ENCODE peak calls at places on chromosomes 6 and 20, in nine cellular contexts. U is upper lobe of left lung, J is A549, Z is endothelial cell of umbilical vein, H is uterus, I is adrenal gland, C is stomach, E is esophagus squamous epithelium, T is ovary. B is an unnamed sample.
A peak's percentile ranks its signal among the peaks of the same experiment; 100 is the strongest.

GRCh38 chr6:141033101-141033500 is 1099.6 kb upstream of the GJE1 start:
- DNase-seq in T (no peak), I (no peak), Z (no peak), U (no peak), J (no peak), C (no peak), E (no peak), H (no peak), B (no peak)

GRCh38 chr6:157996918-157997702 is 15.4 kb downstream of the SYNJ2 start:
- DNase-seq in E (no peak), J (no peak), U (no peak), Z (no peak), H (no peak), C (no peak), I (no peak), T (no peak), B (no peak)

GRCh38 chr6:127475135-127475822 is 16.1 kb upstream of the KIAA0408 start:
- DNase-seq in I (no peak), Z (no peak), H (no peak), E (no peak), C (no peak), U (peak; percentile 83), J (no peak), T (no peak), B (no peak)

GRCh38 chr20:16191496-16191895 is 381.8 kb downstream of the KIF16B start:
- DNase-seq in Z (no peak), H (no peak), E (no peak), J (no peak), I (no peak), U (no peak), T (no peak), C (no peak), B (no peak)

GRCh38 chr6:43297644-43298564 is at the start of gene SLC22A7:
- DNase-seq in U (no peak), Z (no peak), H (no peak), T (no peak), J (no peak), C (peak; percentile 61), E (no peak), I (peak; percentile 66), B (peak; percentile 81)

GRCh38 chr6:26295691-26296555 is 69.1 kb upstream of the BTN3A2 start:
- DNase-seq in U (no peak), I (no peak), E (no peak), C (peak; percentile 30), Z (peak; percentile 72), T (no peak), H (no peak), J (no peak), B (no peak)

GRCh38 chr6:116963972-116964371 is 86.9 kb downstream of the RFX6 start:
- DNase-seq in H (no peak), J (no peak), C (no peak), T (no peak), Z (no peak), E (no peak), I (no peak), U (no peak), B (no peak)

GRCh38 chr6:100514603-100515002 is 49.9 kb upstream of the SIM1 start:
- DNase-seq in Z (no peak), U (no peak), E (no peak), J (no peak), T (no peak), H (no peak), C (no peak), I (no peak), B (no peak)

GRCh38 chr6:80366721-80367120 is 260.2 kb downstream of the BCKDHB start:
- DNase-seq in I (no peak), T (peak; percentile 40), J (no peak), E (no peak), Z (peak; percentile 69), C (no peak), U (no peak), H (no peak), B (peak; percentile 14)

GRCh38 chr6:134093007-134093573 is 40.7 kb upstream of the SLC2A12 start:
- DNase-seq in U (no peak), C (no peak), T (no peak), I (no peak), Z (no peak), H (no peak), E (no peak), J (no peak), B (no peak)

GRCh38 chr6:39280247-39280731 is 33.9 kb downstream of the KCNK17 start:
- DNase-seq in H (no peak), U (peak; percentile 58), I (peak; percentile 60), J (peak; percentile 21), Z (no peak), E (no peak), C (peak; percentile 60), T (no peak), B (peak; percentile 63)

DNA sequence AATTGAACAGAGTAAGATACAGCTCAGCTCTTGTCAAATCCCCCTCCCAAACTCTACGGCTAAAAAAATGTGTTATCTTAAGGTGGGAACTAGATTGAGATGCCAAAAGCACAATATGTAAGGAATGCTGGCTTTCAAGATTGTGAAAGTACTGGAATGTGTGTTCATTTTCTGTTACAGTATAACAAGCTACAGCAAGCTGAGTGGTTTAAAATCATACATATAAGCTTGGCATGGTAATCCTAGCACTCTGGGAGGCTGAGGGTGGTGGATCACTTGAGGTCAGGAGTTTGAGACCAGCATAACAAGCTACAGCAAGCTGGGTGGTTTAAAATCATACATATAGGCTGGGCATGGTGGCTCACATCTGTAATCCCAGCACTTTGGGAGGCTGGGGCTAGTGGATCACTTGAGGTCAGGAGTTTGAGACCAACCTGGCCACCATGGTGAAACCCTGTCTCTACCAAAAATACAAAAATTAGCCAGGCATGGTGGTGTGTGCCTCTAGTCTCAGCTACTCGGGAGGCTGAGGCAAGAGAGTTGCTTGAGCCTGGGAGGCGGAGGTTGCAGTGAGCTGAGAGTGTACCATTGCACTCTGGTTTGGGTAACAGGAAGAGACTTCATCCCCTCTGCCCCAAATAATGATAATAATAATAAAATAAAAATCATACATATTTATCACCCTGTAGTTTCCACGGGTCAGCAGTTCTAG is 297.7 kb downstream of the DOK5 start:
- DNase-seq in U (no peak), H (no peak), T (no peak), Z (no peak), E (no peak), I (no peak), C (no peak), J (no peak), B (no peak)
- H3K27ac ChIP-seq in U (no peak overlapping the region), H (no peak overlapping the region), T (no peak overlapping the region), Z (no peak overlapping the region), E (no peak overlapping the region), I (no peak overlapping the region), C (no peak overlapping the region), J (no peak overlapping the region), B (peak overlapping the region; percentile 33)

GRCh38 chr20:13638496-13639477 is at the start of gene TASP1:
- DNase-seq in E (peak; percentile 87), I (peak; percentile 97), Z (peak; percentile 94), J (peak; percentile 98), C (peak; percentile 99), U (peak; percentile 94), H (peak; percentile 93), T (peak; percentile 95), B (peak; percentile 99)
- TF ChIP-seq POLR2A in E (no peak), I (no peak), Z (peak; percentile 48), J (peak; percentile 87), C (no peak), U (no peak), H (peak; percentile 66), T (peak; percentile 60), B (peak; percentile 78)

GRCh38 chr6:3284436-3284876 is 25.7 kb downstream of the PSMG4 start:
- DNase-seq in U (no peak), C (no peak), T (peak; percentile 18), J (no peak), Z (no peak), I (no peak), H (peak; percentile 27), E (no peak), B (no peak)

GRCh38 chr6:3281669-3282460 is 23.1 kb downstream of the PSMG4 start:
- DNase-seq in U (no peak), E (no peak), C (no peak), J (peak; percentile 21), T (peak; percentile 14), H (peak; percentile 64), Z (peak; percentile 94), I (no peak), B (no peak)

GRCh38 chr6:3283641-3284435 is 25.1 kb downstream of the PSMG4 start:
- DNase-seq in T (peak; percentile 5), U (no peak), E (no peak), I (no peak), J (no peak), C (no peak), Z (no peak), H (peak; percentile 21), B (no peak)

GRCh38 chr6:3282461-3283236 is 23.9 kb downstream of the PSMG4 start:
- DNase-seq in J (no peak), T (peak; percentile 7), I (no peak), C (no peak), Z (no peak), E (no peak), U (no peak), H (peak; percentile 20), B (no peak)

DNA sequence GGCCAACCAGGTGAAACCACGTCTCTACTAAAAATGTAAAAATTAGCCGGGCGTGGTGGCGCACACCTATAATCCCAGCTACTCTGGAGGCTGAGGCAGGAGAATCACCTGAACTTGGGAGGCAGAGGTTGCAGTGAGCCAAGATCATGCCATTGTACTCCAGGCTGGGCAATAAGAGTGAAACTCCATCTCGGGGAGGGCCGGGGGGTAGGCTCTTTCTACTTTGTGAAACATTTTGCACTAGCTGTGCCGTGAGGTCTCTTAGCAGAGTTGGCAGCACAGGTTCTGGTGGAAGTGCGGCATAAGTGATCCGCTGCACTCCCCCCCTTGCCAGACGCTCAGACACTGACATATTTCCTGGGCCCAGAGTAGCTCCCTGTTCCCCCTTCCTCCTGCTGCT is 24.5 kb downstream of the PSMG4 start:
- DNase-seq in T (no peak), J (no peak), Z (no peak), E (no peak), U (no peak), C (no peak), H (peak; percentile 11), I (no peak), B (no peak)
- H3K27ac ChIP-seq in T (no peak overlapping the region), J (no peak overlapping the region), Z (no peak overlapping the region), E (peak overlapping the region; percentile 61), U (no peak overlapping the region), C (no peak overlapping the region), H (peak overlapping the region; percentile 49), I (no peak overlapping the region), B (no peak overlapping the region)

DNA sequence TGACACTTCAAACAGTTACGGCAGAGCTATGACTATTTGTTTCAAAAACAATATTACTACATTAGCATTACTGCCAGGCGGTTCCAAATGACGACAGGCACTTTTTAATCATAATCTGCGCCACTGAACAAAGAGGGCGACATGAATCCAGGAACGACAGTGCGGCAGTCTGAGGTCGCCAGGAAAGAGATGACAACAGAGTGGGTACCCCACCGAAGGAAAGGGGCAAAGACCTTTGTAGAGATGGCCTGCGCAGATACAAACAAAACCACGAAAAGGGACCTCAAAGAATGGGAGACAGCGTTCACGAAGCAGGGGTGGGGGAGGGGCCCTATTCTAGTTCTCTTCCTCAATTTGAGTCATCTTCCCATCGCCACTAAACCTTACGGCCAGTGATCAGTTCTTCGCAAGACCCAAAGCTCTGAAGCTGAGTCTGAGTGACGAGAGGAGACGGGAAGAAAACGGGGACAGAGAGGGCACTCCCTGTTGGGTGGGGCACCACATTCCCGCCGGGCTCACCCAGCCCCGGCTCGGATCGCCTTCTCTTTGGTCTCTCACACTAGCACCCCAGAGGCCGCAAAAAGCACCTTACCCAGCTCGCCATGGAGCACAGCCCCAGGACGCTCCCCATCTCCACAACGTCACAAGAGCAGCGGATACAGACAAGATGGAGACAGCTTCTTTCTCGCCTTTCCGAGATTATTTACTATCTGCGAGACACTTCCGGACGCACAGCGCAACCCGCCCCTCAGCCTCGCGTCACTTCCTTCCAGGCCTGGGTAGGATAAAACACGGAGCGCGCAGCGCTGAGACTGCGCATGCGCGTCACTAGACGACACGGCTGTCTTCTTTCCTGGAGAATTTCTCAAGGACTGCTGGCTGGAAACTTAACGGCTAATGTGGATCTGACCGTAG is at the start of gene SERINC1:
- DNase-seq in Z (peak; percentile 97), E (peak; percentile 70), H (peak; percentile 95), U (peak; percentile 96), J (peak; percentile 67), T (peak; percentile 94), C (peak; percentile 96), I (peak; percentile 95), B (peak; percentile 93)
- TF ChIP-seq POLR2A in Z (peak; percentile 82), E (no peak), H (peak; percentile 81), U (no peak), J (peak; percentile 63), T (peak; percentile 90), C (no peak), I (peak; percentile 82), B (peak; percentile 92)